ENCODE peak calls at places on chromosomes 2 and 18, in seven cellular contexts. U, Q, N, V, L, M and E are unnamed samples.
A peak's percentile ranks its signal among the peaks of the same experiment; 100 is the strongest.

GRCh38 chr2:119821266-119821665 is 61.5 kb downstream of the PTPN4 start:
- DNase-seq in V (no peak), U (no peak), L (no peak), N (no peak), M (no peak), Q (no peak), E (no peak)

GRCh38 chr18:70072678-70073077 is 125.0 kb upstream of the CD226 start:
- DNase-seq in L (no peak), M (no peak), Q (no peak), N (no peak), V (no peak), U (peak; percentile 40), E (peak; percentile 15)

GRCh38 chr2:234978466-234979203 is 26.8 kb downstream of the SH3BP4 start:
- DNase-seq in U (no peak), N (no peak), L (no peak), V (no peak), Q (no peak), M (no peak), E (no peak)

GRCh38 chr2:201890447-201890846 is 84.1 kb downstream of the CDK15 start:
- DNase-seq in Q (no peak), L (no peak), V (no peak), N (no peak), M (no peak), U (no peak), E (no peak)

GRCh38 chr18:49915352-49915751 is 102.0 kb upstream of the ACAA2 start:
- DNase-seq in Q (no peak), U (no peak), L (no peak), N (no peak), V (no peak), M (no peak), E (no peak)

GRCh38 chr2:148021059-148021985 is at the start of gene MBD5:
- DNase-seq in V (peak; percentile 46), L (no peak), M (no peak), N (peak; percentile 36), Q (no peak), U (peak; percentile 70), E (peak; percentile 71)

GRCh38 chr2:113075030-113075429 is 7.3 kb downstream of the IL1F10 start:
- DNase-seq in Q (no peak), V (no peak), U (no peak), L (no peak), M (no peak), N (no peak), E (no peak)

GRCh38 chr2:18630941-18631340 is 41.6 kb upstream of the NT5C1B start:
- DNase-seq in Q (no peak), N (no peak), U (no peak), M (no peak), V (no peak), L (no peak), E (no peak)

GRCh38 chr2:140696449-140696848 is 1434.4 kb downstream of the LRP1B start:
- DNase-seq in L (no peak), V (no peak), U (peak; percentile 30), Q (no peak), M (no peak), N (no peak), E (no peak)

GRCh38 chr2:9771481-9772017 is 71.7 kb upstream of the TAF1B start:
- DNase-seq in M (no peak), L (no peak), N (no peak), V (no peak), U (peak; percentile 73), Q (no peak), E (no peak)

GRCh38 chr2:9770308-9771100 is 72.8 kb upstream of the TAF1B start:
- DNase-seq in M (no peak), N (peak; percentile 16), L (peak; percentile 63), U (peak; percentile 76), Q (peak; percentile 65), V (no peak), E (peak; percentile 63)

GRCh38 chr2:9772035-9772998 is 71.0 kb upstream of the TAF1B start:
- DNase-seq in L (no peak), N (no peak), M (no peak), U (no peak), Q (no peak), V (no peak), E (no peak)

GRCh38 chr2:9770006-9770307 is 73.3 kb upstream of the TAF1B start:
- DNase-seq in Q (no peak), L (no peak), N (no peak), V (no peak), U (no peak), M (no peak), E (no peak)

DNA sequence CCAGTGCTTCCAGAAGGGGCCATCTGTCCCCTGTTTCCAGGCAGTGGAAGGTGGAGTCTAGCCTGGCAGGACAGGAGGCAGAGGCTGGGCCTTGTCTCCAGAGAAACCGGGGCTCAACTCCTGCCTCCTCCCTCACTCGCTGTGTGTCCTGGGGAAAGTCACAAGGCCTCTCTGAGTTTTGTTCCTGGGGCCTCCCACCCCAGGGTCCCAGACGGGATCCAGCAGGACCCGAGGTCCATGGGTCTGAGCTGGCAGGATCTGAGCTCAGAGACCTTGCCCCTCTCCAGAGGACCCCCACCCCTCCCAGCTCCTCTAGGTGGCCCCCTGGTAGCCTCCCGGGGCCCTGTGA is 72.2 kb upstream of the TAF1B start:
- DNase-seq in Q (no peak), L (no peak), N (no peak), U (no peak), M (no peak), V (no peak), E (no peak)
- H3K27ac ChIP-seq in Q (peak overlapping the region; percentile 78), L (no peak overlapping the region), N (no peak overlapping the region), U (no peak overlapping the region), M (no peak overlapping the region), V (no peak overlapping the region), E (no peak overlapping the region)

GRCh38 chr18:42339324-42339723 is 384.3 kb downstream of the PIK3C3 start:
- DNase-seq in M (no peak), N (no peak), L (no peak), V (no peak), U (peak; percentile 18), Q (no peak), E (no peak)
- H3K4me3 ChIP-seq in M (no peak overlapping the region), N (no peak overlapping the region), L (no peak overlapping the region), V (no peak overlapping the region), U (no peak overlapping the region), Q (no peak overlapping the region), E (no peak overlapping the region)

GRCh38 chr2:1728821-1729220 is 15.5 kb downstream of the PXDN start:
- DNase-seq in Q (peak; percentile 18), N (no peak), L (no peak), M (no peak), U (peak; percentile 74), V (peak; percentile 63), E (no peak)
- H3K4me1 ChIP-seq in Q (peaks cover 68% of the 10 kb centered on the region), N (no peaks in the 10 kb centered on the region), L (peaks cover 13% of the 10 kb centered on the region), M (peaks cover 13% of the 10 kb centered on the region), U (peaks cover 45% of the 10 kb centered on the region), V (peaks cover 36% of the 10 kb centered on the region), E (no peaks in the 10 kb centered on the region)

GRCh38 chr2:125858366-125858765 is 797.6 kb upstream of the GYPC start:
- DNase-seq in L (no peak), M (no peak), U (no peak), Q (no peak), V (no peak), N (no peak), E (no peak)
- H3K27ac ChIP-seq in L (no peak overlapping the region), M (no peak overlapping the region), U (no peak overlapping the region), Q (no peak overlapping the region), V (no peak overlapping the region), N (no peak overlapping the region), E (no peak overlapping the region)

GRCh38 chr2:106269591-106270291 is 75.6 kb upstream of the UXS1 start:
- DNase-seq in M (no peak), L (no peak), V (peak; percentile 85), N (no peak), Q (peak; percentile 55), U (no peak), E (peak; percentile 15)
- H3K4me3 ChIP-seq in M (no peak overlapping the region), L (no peak overlapping the region), V (peak overlapping the region; percentile 49), N (peak overlapping the region; percentile 57), Q (peak overlapping the region; percentile 67), U (no peak overlapping the region), E (peak overlapping the region; percentile 42)